ENCODE peak calls at places on chromosomes 7 and 10, in four cellular contexts. L is HepG2, C is K562, F is GM12878. R is an unnamed sample.
A peak's percentile ranks its signal among the peaks of the same experiment; 100 is the strongest.

GRCh38 chr10:99672884-99673283 is 13.6 kb downstream of the ENTPD7 start:
- DNase-seq in L (no peak), C (no peak), F (no peak), R (no peak)

GRCh38 chr10:63437334-63437949 is 28.3 kb downstream of the JMJD1C start:
- DNase-seq in L (no peak), C (no peak), F (no peak), R (no peak)

GRCh38 chr10:49001402-49001801 is 61.8 kb upstream of the LRRC18 start:
- DNase-seq in L (peak; percentile 6), C (peak; percentile 71), F (no peak), R (peak; percentile 18)

GRCh38 chr10:80480852-80481251 is 26.7 kb downstream of the TSPAN14 start:
- DNase-seq in L (no peak), C (no peak), F (no peak), R (no peak)

GRCh38 chr10:329361-330099 is 194.3 kb downstream of the ZMYND11 start:
- DNase-seq in L (peak; percentile 80), C (peak; percentile 41), F (no peak), R (peak; percentile 57)

GRCh38 chr10:111523016-111523415 is 446.2 kb downstream of the ADRA2A start:
- DNase-seq in L (no peak), C (no peak), F (no peak), R (no peak)

GRCh38 chr7:136857573-136857972 is 10.9 kb upstream of the CHRM2 start:
- DNase-seq in L (no peak), C (no peak), F (no peak), R (no peak)

GRCh38 chr10:85284778-85285397 is 956.5 kb downstream of the CCSER2 start:
- DNase-seq in L (no peak), C (no peak), F (no peak), R (no peak)

GRCh38 chr10:92146072-92146471 is 144.8 kb downstream of the CPEB3 start:
- DNase-seq in L (no peak), C (no peak), F (no peak), R (no peak)

GRCh38 chr7:157542669-157543021 is 205.8 kb downstream of the DNAJB6 start:
- DNase-seq in L (no peak), C (no peak), F (no peak), R (no peak)

GRCh38 chr7:96337519-96337918 is 15.6 kb upstream of the SLC25A13 start:
- DNase-seq in L (no peak), C (no peak), F (no peak), R (no peak)

GRCh38 chr10:19889279-19889678 is 73.0 kb downstream of the PLXDC2 start:
- DNase-seq in L (no peak), C (no peak), F (no peak), R (no peak)

GRCh38 chr7:1361016-1361755 is 98.1 kb downstream of the MICALL2 start:
- DNase-seq in L (no peak), C (no peak), F (no peak), R (no peak)

GRCh38 chr10:27744478-27745379 is 890 bp downstream of the MKX start:
- DNase-seq in L (no peak), C (no peak), F (no peak), R (no peak)

GRCh38 chr7:44390701-44391100 is 65.3 kb upstream of the CAMK2B start:
- DNase-seq in L (no peak), C (no peak), F (no peak), R (no peak)

GRCh38 chr7:158377800-158378623 is 209.6 kb downstream of the PTPRN2 start:
- DNase-seq in L (peak; percentile 18), C (no peak), F (no peak), R (no peak)

GRCh38 chr10:110007701-110008517 is at the start of gene ADD3:
- DNase-seq in L (peak; percentile 92), C (peak; percentile 95), F (peak; percentile 48), R (peak; percentile 99)

DNA sequence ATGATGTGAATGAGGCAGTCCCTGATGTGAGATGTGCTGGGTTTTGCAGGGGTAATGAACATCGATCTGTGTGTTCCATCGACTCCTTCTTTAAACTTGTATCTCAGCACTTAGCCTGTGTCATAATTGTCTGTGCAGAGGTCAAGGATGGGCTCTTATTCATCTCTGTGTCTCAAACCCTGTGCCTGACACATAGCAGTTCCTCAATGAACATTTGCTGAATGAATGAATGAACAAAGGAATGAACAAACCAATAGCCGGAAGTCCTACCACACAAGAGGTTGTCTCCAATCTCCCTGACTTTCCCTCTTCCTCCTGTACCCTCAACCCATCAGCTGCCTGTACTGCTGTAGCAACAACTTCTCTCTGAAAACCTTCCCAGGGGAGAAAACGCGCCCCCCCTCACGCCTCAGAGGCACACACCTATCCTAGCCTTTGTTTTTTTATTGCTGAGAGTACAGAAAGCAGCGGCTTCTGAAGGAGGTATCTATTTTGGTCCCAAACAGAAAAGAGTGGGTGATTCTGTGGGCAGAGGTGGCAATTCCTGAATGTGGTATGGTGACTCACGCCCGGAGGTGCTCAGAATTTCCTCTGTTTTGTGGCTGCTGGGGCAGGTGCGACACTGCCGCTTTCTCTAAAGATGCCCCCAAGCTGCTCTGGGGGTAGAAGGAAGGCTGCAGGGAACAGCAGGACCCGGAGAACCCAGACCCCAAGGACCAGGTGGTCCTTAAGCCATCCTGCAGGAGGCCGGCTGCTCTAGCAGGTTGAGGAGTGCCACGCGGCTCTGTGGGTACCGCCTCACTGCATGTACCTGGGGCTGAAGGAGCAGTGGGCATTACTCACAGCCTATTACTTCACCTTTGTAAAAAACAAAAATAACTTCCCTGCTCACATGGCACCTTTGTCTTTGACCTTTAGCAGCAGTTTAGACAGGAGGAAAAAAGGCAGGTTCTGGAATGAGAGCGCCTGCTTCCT is 9.6 kb downstream of the IL2RA start:
- DNase-seq in L (no peak), C (no peak), F (peak; percentile 73), R (no peak)
- TF ChIP-seq TARDBP in L (no peak), C (no peak), F (no peak), R (no peak)

GRCh38 chr10:66307826-66308225 is 618.0 kb upstream of the LRRTM3 start:
- DNase-seq in L (no peak), C (no peak), F (no peak), R (no peak)
- TF ChIP-seq TARDBP in L (no peak), C (no peak), F (no peak), R (no peak)

GRCh38 chr10:121753726-121754476 is 155.7 kb upstream of the FGFR2 start:
- DNase-seq in L (no peak), C (no peak), F (peak; percentile 46), R (peak; percentile 35)
- TF ChIP-seq TARDBP in L (no peak), C (no peak), F (no peak), R (no peak)

GRCh38 chr7:22639400-22639799 is 87.6 kb upstream of the IL6 start:
- DNase-seq in L (no peak), C (no peak), F (no peak), R (no peak)
- TF ChIP-seq TARDBP in L (no peak), C (no peak), F (no peak), R (no peak)

DNA sequence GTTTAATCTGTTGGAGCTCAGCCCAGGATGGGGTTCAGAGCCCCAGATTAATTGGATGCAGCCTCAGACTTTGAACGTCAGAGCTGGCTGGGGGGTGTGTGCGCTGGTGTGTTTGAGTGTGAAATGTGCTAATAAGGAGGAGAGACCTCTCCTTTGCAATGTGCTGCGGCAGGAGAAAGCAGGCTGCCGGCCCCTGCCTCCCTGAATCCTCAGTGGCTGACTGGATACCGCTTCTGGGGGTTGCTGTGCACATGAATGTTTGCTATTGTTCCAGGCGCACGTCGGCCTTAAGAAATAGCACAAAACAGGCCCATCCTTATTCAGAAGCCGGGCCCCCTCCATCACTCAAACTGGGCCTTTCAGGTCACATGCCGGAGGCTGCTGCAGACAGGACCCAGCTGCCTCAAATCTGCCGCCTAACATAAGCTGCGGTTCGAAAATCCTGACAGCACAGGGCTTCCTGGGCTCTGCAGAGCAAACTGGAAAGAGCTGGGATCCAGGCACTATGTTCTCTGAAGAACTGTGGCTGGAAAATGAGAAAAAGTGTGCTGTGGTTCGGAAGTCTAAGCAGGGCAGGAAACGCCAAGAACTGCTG is 83.9 kb upstream of the PRR15 start:
- DNase-seq in L (no peak), C (no peak), F (no peak), R (no peak)
- TF ChIP-seq TARDBP in L (no peak), C (no peak), F (no peak), R (no peak)

DNA sequence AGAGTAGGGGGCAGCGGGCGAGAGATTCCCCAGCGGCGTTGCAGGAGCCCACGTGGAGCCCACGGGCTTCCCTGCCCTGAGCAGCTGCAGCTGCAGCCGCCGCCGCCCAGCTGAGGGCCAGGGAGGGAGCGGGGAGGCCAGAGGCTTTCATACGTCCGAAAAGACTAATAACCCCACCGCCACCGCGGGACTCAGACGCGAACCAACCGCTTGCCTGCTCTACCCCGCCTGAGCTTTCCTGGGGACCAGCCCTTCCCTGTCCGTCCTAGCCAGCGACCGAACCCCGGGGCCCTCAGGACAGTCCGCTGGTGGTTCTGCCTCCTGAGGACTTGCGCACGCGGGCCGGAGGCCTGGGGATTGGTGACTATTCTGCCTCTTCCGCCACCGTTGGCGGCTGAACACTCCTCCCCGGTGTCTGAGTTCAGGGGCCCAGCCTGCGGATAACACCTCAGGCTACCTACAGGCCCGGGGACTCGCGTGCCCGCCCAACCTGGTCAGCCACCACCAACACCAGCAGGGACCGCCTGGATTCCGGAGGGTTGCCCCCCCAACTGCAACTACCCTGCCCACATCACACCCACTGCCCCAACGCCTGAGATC is 18.4 kb downstream of the IFT22 start:
- DNase-seq in L (no peak), C (no peak), F (no peak), R (no peak)
- TF ChIP-seq TARDBP in L (no peak), C (no peak), F (no peak), R (no peak)

GRCh38 chr10:132650611-132651250 is 113.1 kb downstream of the INPP5A start:
- DNase-seq in L (no peak), C (no peak), F (no peak), R (no peak)

GRCh38 chr10:132652446-132652845 is 114.9 kb downstream of the INPP5A start:
- DNase-seq in L (no peak), C (no peak), F (no peak), R (no peak)

GRCh38 chr10:132649651-132650360 is 112.2 kb downstream of the INPP5A start:
- DNase-seq in L (no peak), C (no peak), F (no peak), R (no peak)

GRCh38 chr10:132652936-132653590 is 115.5 kb downstream of the INPP5A start:
- DNase-seq in L (no peak), C (no peak), F (no peak), R (no peak)

DNA sequence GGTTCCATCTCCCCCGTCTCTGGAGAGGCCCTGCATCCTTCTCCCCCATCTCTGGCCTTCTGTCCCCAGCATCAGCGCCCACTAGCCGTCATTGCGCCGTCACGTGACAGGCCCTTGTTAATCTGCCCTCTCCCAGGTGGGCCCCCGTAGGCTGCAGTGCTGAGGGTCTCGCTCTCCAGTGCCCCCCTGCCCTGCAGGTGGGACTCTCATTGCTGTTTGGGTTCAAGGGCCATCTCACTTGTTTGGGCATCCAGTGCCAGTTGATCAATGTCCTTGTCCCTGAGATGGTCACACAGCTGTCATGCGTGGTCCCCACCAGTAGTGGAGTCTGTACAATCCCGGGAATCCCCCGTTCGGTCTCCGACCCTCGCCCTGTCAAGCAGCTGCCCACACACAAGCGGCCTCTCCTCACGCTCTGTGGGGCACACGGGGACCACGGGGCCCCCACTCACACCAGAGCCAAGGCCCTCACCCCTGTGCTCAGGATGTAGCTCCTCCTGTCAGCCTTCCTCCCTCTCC is 114.0 kb downstream of the INPP5A start:
- DNase-seq in L (no peak), C (no peak), F (no peak), R (no peak)
- TF ChIP-seq TARDBP in L (no peak), C (no peak), F (no peak), R (no peak)

R was measured in HEK293T.